ENCODE peak calls at places on chromosomes 1 and 21, in four cellular contexts. H is Peyer's patch, D is right lobe of liver, F is small intestine. T is an unnamed sample.

GRCh38 chr1:110462964-110463363 is 12.0 kb downstream of the PROK1 start:
- DNase-seq in D (no peak), H (no peak), F (no peak), T (no peak)

GRCh38 chr1:78715181-78715661 is 65.6 kb downstream of the IFI44 start:
- DNase-seq in H (no peak), F (no peak), D (no peak), T (no peak)

GRCh38 chr1:240122639-240123604 is 31.2 kb downstream of the FMN2 start:
- DNase-seq in H (no peak), D (no peak), F (peak; percentile 2), T (no peak)

GRCh38 chr1:68175621-68176398 is 56.5 kb downstream of the WLS start:
- DNase-seq in F (peak; percentile 63), H (no peak), D (no peak), T (no peak)

GRCh38 chr1:235532350-235532749 is 28.1 kb upstream of the B3GALNT2 start:
- DNase-seq in H (no peak), D (no peak), F (no peak), T (no peak)

GRCh38 chr1:244971524-244972216 is 107.3 kb upstream of the HNRNPU start:
- DNase-seq in H (no peak), D (no peak), F (no peak), T (no peak)

GRCh38 chr1:21295059-21295401 is 4.8 kb upstream of the ECE1 start:
- DNase-seq in D (no peak), F (no peak), H (no peak), T (no peak)

GRCh38 chr1:23543707-23544443 is 12.8 kb upstream of the E2F2 start:
- DNase-seq in F (no peak), D (no peak), H (no peak), T (no peak)

GRCh38 chr1:37919277-37919676 is 27.6 kb downstream of the INPP5B start:
- DNase-seq in F (no peak), D (no peak), H (no peak), T (peak; percentile 22)

GRCh38 chr1:86741947-86742572 is 37.7 kb downstream of the SH3GLB1 start:
- DNase-seq in D (no peak), H (peak; percentile 69), F (peak; percentile 60), T (no peak)

GRCh38 chr1:95039360-95040031 is 33.3 kb downstream of the ALG14 start:
- DNase-seq in D (no peak), F (peak; percentile 59), H (no peak), T (no peak)

DNA sequence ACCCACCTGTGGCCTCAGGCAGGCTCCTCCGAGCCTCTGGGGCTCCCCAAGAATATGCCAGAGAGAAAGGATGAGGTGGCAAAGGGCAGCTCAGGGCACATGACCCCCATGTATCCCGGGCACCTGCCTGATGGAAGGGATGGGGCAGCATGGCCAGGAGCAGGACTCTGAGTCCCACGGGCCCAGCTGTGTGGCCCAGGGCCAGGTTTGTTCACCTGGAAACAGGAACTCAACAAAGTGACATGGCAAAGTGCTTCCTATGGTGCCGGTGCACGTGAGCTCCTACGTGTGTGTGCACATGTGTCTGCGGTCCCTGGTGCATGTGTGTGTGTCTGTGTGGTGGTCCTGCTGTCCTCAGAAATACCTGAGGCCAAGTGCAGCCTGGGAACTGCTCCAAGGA is 9.5 kb upstream of the GPR153 start:
- DNase-seq in D (no peak), F (peak; percentile 52), H (no peak), T (no peak)
- H3K27ac ChIP-seq in D (no peak overlapping the region), F (no peak overlapping the region), H (peak overlapping the region; percentile 69), T (no peak overlapping the region)

DNA sequence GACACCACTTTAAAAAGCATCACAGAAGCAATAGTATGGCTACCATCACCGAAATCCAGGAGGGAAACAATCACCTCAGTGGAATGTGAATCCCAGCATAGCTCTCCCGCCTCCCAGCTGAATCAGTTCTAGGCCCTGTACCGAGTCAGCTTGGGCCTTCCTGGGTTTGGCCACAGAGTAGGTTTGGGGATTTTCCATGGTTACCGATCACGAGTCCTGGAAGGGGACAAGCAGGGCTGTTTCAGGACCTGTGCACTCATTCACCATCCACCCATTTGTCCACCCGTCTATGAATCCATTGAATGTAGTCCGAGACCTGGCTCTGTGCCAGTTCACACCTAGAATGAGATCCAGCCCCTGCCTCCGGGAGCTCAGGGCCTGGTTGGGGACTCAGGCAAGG is 94.2 kb downstream of the ARHGEF10L start:
- DNase-seq in D (no peak), H (no peak), F (no peak), T (no peak)
- H3K4me1 ChIP-seq in D (peaks cover 15% of the 10 kb centered on the region), H (peaks cover 4% of the 10 kb centered on the region), F (no peaks in the 10 kb centered on the region), T (no peaks in the 10 kb centered on the region)

GRCh38 chr1:181090653-181091126 is 2.2 kb downstream of the IER5 start:
- DNase-seq in H (peak; percentile 62), D (no peak), F (peak; percentile 76), T (no peak)

GRCh38 chr1:181092883-181093282 is 4.4 kb downstream of the IER5 start:
- DNase-seq in D (no peak), F (peak; percentile 47), H (no peak), T (no peak)

GRCh38 chr1:181089777-181090505 is 1.4 kb downstream of the IER5 start:
- DNase-seq in H (peak; percentile 86), F (peak; percentile 68), D (peak; percentile 90), T (no peak)

GRCh38 chr1:181092056-181092455 is 3.6 kb downstream of the IER5 start:
- DNase-seq in D (no peak), F (no peak), H (no peak), T (no peak)

DNA sequence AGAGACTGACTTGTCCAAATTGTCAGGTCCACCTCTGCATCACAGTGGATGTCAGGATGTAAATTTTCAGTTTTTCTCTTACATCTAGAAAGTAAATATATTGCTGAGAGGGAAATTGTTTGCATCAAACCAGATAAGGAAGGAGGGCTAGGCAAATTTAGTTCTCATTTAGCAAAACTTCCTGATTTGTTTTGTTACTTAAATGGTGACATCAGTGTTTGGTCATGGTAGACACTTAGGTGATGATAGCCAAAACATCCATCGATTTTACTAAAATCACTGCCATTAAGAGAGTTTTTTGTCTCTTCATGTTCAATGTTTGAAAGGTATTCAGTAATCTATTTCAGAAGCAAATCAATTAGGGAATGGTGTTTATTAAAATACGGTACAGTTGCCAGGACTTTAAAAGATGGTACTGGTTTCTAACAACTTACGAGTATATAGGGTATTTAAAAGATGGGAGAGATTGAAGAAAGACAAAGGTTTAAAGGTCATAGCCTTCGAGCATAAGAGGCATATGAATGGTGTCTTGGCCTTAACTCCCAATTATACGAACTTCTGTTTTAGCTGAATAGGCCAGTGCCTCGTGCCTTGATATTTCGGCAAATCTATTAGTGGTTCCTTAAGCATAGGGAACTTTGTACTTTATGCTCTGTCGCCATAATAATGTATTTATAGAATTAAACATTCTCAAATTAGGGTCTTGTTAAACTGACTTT is 3.0 kb downstream of the IER5 start:
- DNase-seq in F (no peak), D (no peak), H (no peak), T (no peak)
- H3K4me3 ChIP-seq in F (no peak overlapping the region), D (peak overlapping the region; percentile 74), H (peak overlapping the region; percentile 89), T (no peak overlapping the region)

GRCh38 chr1:106435269-106435668 is 621.2 kb upstream of the PRMT6 start:
- DNase-seq in H (no peak), D (no peak), F (no peak), T (no peak)
- H3K27ac ChIP-seq in H (no peak overlapping the region), D (no peak overlapping the region), F (no peak overlapping the region), T (no peak overlapping the region)

DNA sequence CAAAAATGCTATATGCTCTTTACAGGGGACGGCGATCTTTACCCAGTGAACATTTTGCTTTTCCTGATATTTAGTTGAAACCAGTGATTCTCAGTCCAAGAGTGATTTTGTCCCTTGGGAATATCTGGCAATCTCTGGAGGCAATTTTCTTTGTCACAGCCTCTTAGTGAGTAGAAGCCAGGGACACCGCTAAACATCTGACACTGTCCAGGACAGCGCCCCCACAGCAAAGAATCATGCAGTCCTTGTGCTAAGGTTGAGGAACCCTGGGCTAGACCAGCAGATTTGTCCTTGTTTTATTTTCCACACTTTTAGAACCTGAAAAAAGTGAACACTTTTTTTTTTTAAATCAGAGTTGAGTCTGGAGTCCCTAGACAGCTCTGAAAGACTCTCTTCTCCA is 13.1 kb downstream of the EVA1C start:
- DNase-seq in H (no peak), F (no peak), D (no peak), T (no peak)
- H3K4me1 ChIP-seq in H (no peaks in the 10 kb centered on the region), F (no peaks in the 10 kb centered on the region), D (no peaks in the 10 kb centered on the region), T (no peaks in the 10 kb centered on the region)

DNA sequence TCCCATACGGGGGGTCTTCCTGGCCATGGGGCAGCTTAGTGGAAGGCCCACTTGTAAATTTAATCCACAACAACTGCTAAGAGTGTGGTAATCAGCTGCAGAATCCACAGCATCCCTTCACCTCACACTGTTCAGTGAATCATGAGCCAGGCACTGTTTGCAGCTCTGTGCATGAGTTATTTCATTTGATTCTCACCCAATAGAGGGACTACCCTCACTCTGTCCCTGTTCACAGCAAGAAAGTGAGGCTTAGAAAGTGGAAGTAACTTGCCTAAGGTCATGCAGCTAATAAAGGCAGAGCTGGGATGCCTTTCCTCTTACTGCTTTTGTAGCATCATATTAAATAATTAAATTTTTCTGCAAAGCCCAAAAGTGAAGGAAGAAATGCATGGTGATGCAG is 346.4 kb upstream of the PLD5 start:
- DNase-seq in F (no peak), D (no peak), H (no peak), T (no peak)
- H3K4me3 ChIP-seq in F (no peak overlapping the region), D (no peak overlapping the region), H (no peak overlapping the region), T (no peak overlapping the region)